ENCODE peak calls at places on chromosomes 13 and 19, in eight cellular contexts. J, R, I, X, L, Y, Q and Z are unnamed samples.

GRCh38 chr13:109657395-109657794 is 129.0 kb downstream of the IRS2 start:
- DNase-seq in J (no peak), R (no peak), I (no peak), X (no peak), L (no peak), Y (no peak), Q (no peak), Z (no peak)

GRCh38 chr13:24281188-24282008 is 28.0 kb upstream of the C1QTNF9 start:
- DNase-seq in J (no peak), R (no peak), I (no peak), X (no peak), L (no peak), Y (no peak), Q (no peak), Z (no peak)

GRCh38 chr19:55228403-55229031 is at the start of gene TMEM86B:
- DNase-seq in J (no peak), R (no peak), I (no peak), X (no peak), L (no peak), Y (no peak), Q (no peak), Z (no peak)

GRCh38 chr19:51719251-51719901 is 4.4 kb downstream of the HAS1 start:
- DNase-seq in J (no peak), R (no peak), I (no peak), X (no peak), L (no peak), Y (peak), Q (no peak), Z (no peak)

GRCh38 chr19:1780272-1780957 is 27.1 kb downstream of the ONECUT3 start:
- DNase-seq in J (no peak), R (no peak), I (no peak), X (no peak), L (no peak), Y (no peak), Q (no peak), Z (no peak)

GRCh38 chr19:17680235-17680722 is 7.9 kb downstream of the UNC13A start:
- DNase-seq in J (peak), R (peak), I (no peak), X (no peak), L (peak), Y (peak), Q (peak), Z (peak)

GRCh38 chr13:31175847-31176536 is 14.3 kb upstream of the HSPH1 start:
- DNase-seq in J (no peak), R (no peak), I (no peak), X (no peak), L (no peak), Y (no peak), Q (no peak), Z (no peak)

GRCh38 chr13:42283574-42283973 is 11.6 kb downstream of the AKAP11 start:
- DNase-seq in J (no peak), R (no peak), I (no peak), X (no peak), L (no peak), Y (no peak), Q (no peak), Z (no peak)

GRCh38 chr13:40401911-40402776 is 264.3 kb downstream of the FOXO1 start:
- DNase-seq in J (peak), R (peak), I (peak), X (peak), L (peak), Y (no peak), Q (peak), Z (peak)

GRCh38 chr19:43781630-43782310 is 997 bp upstream of the KCNN4 start:
- DNase-seq in J (no peak), R (no peak), I (no peak), X (no peak), L (no peak), Y (no peak), Q (no peak), Z (no peak)

GRCh38 chr19:49534632-49535385 is 7.0 kb downstream of the RCN3 start:
- DNase-seq in J (no peak), R (no peak), I (no peak), X (no peak), L (no peak), Y (no peak), Q (no peak), Z (no peak)

GRCh38 chr19:4197625-4198466 is 15.4 kb downstream of the ANKRD24 start:
- DNase-seq in J (no peak), R (no peak), I (no peak), X (no peak), L (no peak), Y (peak), Q (no peak), Z (no peak)

GRCh38 chr19:4198467-4199126 is 16.1 kb downstream of the ANKRD24 start:
- DNase-seq in J (no peak), R (no peak), I (no peak), X (no peak), L (no peak), Y (no peak), Q (no peak), Z (no peak)

GRCh38 chr19:4200940-4201542 is 18.6 kb downstream of the ANKRD24 start:
- DNase-seq in J (no peak), R (no peak), I (no peak), X (no peak), L (no peak), Y (no peak), Q (no peak), Z (no peak)

GRCh38 chr19:4201798-4202197 is 19.3 kb downstream of the ANKRD24 start:
- DNase-seq in J (no peak), R (no peak), I (no peak), X (no peak), L (no peak), Y (no peak), Q (no peak), Z (no peak)

DNA sequence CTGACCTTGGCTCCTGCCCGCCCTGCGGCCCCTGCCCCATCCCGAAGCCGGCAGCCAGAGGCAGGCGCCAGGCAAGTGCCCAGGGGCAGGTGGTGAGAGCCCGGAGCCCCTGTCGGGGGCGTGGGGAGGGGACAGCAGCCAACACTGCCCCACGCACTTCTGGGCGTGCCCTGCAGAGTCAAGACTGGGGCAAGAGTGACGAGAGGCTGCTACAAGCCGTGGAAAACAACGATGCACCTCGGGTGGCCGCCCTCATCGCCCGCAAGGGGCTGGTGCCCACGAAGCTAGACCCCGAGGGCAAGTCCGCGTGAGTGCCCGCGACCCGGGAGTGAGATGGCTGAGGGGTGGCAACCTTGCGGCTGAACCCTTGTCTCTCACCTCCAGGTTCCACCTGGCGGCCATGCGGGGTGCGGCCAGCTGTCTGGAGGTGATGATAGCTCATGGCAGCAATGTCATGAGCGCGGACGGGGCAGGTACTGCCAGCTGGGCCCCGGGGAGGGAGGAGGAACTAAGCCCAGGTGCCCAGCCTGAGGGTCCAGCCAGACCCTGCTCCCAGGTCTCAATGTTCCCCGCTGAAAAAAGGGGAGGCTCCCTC is 17.3 kb downstream of the ANKRD24 start:
- DNase-seq in J (no peak), R (no peak), I (no peak), X (no peak), L (no peak), Y (peak), Q (no peak), Z (no peak)
- TF ChIP-seq CTCF in J (no peak), R (no peak), I (no peak), X (no peak), L (no peak), Y (peak), Q (no peak), Z (no peak)

GRCh38 chr13:102798653-102799543 is at the start of the genes BIVM and POGLUT2:
- DNase-seq in J (peak), R (peak), I (peak), X (peak), L (peak), Y (peak), Q (peak), Z (peak)

GRCh38 chr13:102799544-102800144 is 725 bp downstream of the BIVM start:
- DNase-seq in J (peak), R (peak), I (no peak), X (peak), L (peak), Y (peak), Q (peak), Z (no peak)

GRCh38 chr13:102805680-102806079 is 6.8 kb downstream of the BIVM start:
- DNase-seq in J (no peak), R (no peak), I (no peak), X (no peak), L (no peak), Y (no peak), Q (no peak), Z (no peak)

GRCh38 chr13:102800145-102801041 is 1.5 kb downstream of the BIVM start:
- DNase-seq in J (peak), R (peak), I (peak), X (peak), L (peak), Y (peak), Q (peak), Z (peak)
- TF ChIP-seq CTCF in J (peak), R (peak), I (peak), X (peak), L (peak), Y (peak), Q (peak), Z (peak)

DNA sequence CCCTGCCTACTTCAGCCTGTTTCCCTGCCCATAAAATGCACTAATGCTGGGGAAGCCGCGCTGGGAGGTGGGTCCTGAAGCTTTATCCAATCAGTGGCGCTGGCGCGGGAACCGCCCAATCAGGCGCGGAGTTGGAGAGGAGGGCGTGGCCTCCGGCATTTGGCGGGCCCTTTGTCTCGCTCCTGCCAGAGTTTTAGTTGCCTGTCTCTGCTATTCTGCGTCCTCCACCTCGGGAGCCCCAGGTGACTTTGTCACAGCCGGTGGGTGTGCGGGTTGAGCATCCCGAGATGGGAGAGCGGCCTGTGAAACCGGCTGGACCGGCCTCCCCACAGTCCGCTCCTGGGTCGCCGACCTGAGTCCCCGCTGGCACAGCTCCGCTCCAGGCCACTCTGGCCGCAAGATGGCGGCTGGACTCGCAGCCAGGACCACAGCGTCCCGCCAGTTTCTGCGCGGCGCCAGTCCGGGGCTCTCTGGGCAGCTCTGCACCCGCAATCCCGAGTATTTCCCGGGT is 30.7 kb upstream of the ZNF429 start:
- DNase-seq in J (peak), R (peak), I (no peak), X (peak), L (peak), Y (peak), Q (peak), Z (no peak)
- TF ChIP-seq CTCF in J (peak), R (no peak), I (no peak), X (no peak), L (no peak), Y (no peak), Q (no peak), Z (no peak)

GRCh38 chr19:38915329-38916321 is 3.6 kb upstream of the CCER2 start:
- DNase-seq in J (no peak), R (no peak), I (no peak), X (no peak), L (no peak), Y (no peak), Q (no peak), Z (no peak)

GRCh38 chr19:38918526-38918925 is 6.5 kb upstream of the CCER2 start:
- DNase-seq in J (no peak), R (no peak), I (no peak), X (no peak), L (no peak), Y (no peak), Q (no peak), Z (no peak)

GRCh38 chr19:38919837-38920528 is 8.0 kb upstream of the CCER2 start:
- DNase-seq in J (no peak), R (no peak), I (no peak), X (no peak), L (no peak), Y (no peak), Q (no peak), Z (no peak)

GRCh38 chr19:38917516-38917915 is 5.5 kb upstream of the CCER2 start:
- DNase-seq in J (no peak), R (no peak), I (no peak), X (no peak), L (no peak), Y (no peak), Q (no peak), Z (no peak)

GRCh38 chr19:38917921-38918491 is 6.0 kb upstream of the CCER2 start:
- DNase-seq in J (no peak), R (no peak), I (no peak), X (no peak), L (no peak), Y (peak), Q (no peak), Z (no peak)
- TF ChIP-seq CTCF in J (no peak), R (no peak), I (no peak), X (no peak), L (no peak), Y (peak), Q (no peak), Z (no peak)

GRCh38 chr19:42092350-42092749 is 16.4 kb downstream of the ZNF574 start:
- DNase-seq in J (no peak), R (no peak), I (no peak), X (no peak), L (no peak), Y (no peak), Q (no peak), Z (peak)
- TF ChIP-seq CTCF in J (peak), R (peak), I (peak), X (no peak), L (peak), Y (peak), Q (no peak), Z (peak)